ENCODE peak calls at places on chromosome 20, in five cellular contexts. One of them, this sample, is unnamed.

GRCh38 chr20:12660918-12661317 is 347.9 kb upstream of the SPTLC3 start:
- DNase-seq in H1: peak; percentile 33
- DNase-seq in HepG2: peak; percentile 13
- DNase-seq in K562: no peak
- DNase-seq in GM12878: no peak
- DNase-seq in this sample: no peak

GRCh38 chr20:50429412-50429811 is 80.8 kb upstream of the PTPN1 start:
- DNase-seq in H1: no peak
- DNase-seq in HepG2: no peak
- DNase-seq in K562: no peak
- DNase-seq in GM12878: no peak
- DNase-seq in this sample: no peak

GRCh38 chr20:41173791-41174341 is 36.5 kb downstream of the PLCG1 start:
- DNase-seq in H1: no peak
- DNase-seq in HepG2: no peak
- DNase-seq in K562: no peak
- DNase-seq in GM12878: no peak
- DNase-seq in this sample: no peak

GRCh38 chr20:47681977-47682812 is 103.1 kb downstream of the SULF2 start:
- DNase-seq in H1: no peak
- DNase-seq in HepG2: peak; percentile 81
- DNase-seq in K562: no peak
- DNase-seq in GM12878: no peak
- DNase-seq in this sample: no peak

GRCh38 chr20:51802170-51802745 is at the start of gene SALL4:
- DNase-seq in H1: peak; percentile 91
- DNase-seq in HepG2: no peak
- DNase-seq in K562: no peak
- DNase-seq in GM12878: no peak
- DNase-seq in this sample: no peak

GRCh38 chr20:23120936-23121765 is 35.0 kb upstream of the CD93 start:
- DNase-seq in H1: no peak
- DNase-seq in HepG2: no peak
- DNase-seq in K562: peak; percentile 37
- DNase-seq in GM12878: no peak
- DNase-seq in this sample: no peak

GRCh38 chr20:61433816-61434215 is 181.8 kb downstream of the CDH4 start:
- DNase-seq in H1: no peak
- DNase-seq in HepG2: no peak
- DNase-seq in K562: no peak
- DNase-seq in GM12878: no peak
- DNase-seq in this sample: no peak

GRCh38 chr20:59400666-59401065 is 100.3 kb downstream of the EDN3 start:
- DNase-seq in H1: no peak
- DNase-seq in HepG2: no peak
- DNase-seq in K562: no peak
- DNase-seq in GM12878: no peak
- DNase-seq in this sample: no peak

GRCh38 chr20:60055740-60056139 is 97.5 kb downstream of the CDH26 start:
- DNase-seq in H1: no peak
- DNase-seq in HepG2: no peak
- DNase-seq in K562: no peak
- DNase-seq in GM12878: peak; percentile 4
- DNase-seq in this sample: no peak

GRCh38 chr20:46970937-46971630 is 76.4 kb downstream of the EYA2 start:
- DNase-seq in H1: peak; percentile 43
- DNase-seq in HepG2: peak; percentile 21
- DNase-seq in K562: peak; percentile 44
- DNase-seq in GM12878: no peak
- DNase-seq in this sample: peak; percentile 92

GRCh38 chr20:14117768-14118167 is 122.5 kb downstream of the MACROD2 start:
- DNase-seq in H1: no peak
- DNase-seq in HepG2: no peak
- DNase-seq in K562: no peak
- DNase-seq in GM12878: no peak
- DNase-seq in this sample: no peak

GRCh38 chr20:37760322-37760721 is 66.5 kb downstream of the CTNNBL1 start:
- DNase-seq in H1: no peak
- DNase-seq in HepG2: no peak
- DNase-seq in K562: no peak
- DNase-seq in GM12878: no peak
- DNase-seq in this sample: no peak

GRCh38 chr20:48230251-48230650 is 445.0 kb upstream of the SULF2 start:
- DNase-seq in H1: no peak
- DNase-seq in HepG2: no peak
- DNase-seq in K562: no peak
- DNase-seq in GM12878: no peak
- DNase-seq in this sample: no peak

GRCh38 chr20:15236812-15237211 is 899.4 kb upstream of the FLRT3 start:
- DNase-seq in H1: peak; percentile 33
- DNase-seq in HepG2: peak; percentile 58
- DNase-seq in K562: no peak
- DNase-seq in GM12878: peak; percentile 38
- DNase-seq in this sample: peak; percentile 8

GRCh38 chr20:39967806-39968205 is 721.2 kb downstream of the MAFB start:
- DNase-seq in H1: no peak
- DNase-seq in HepG2: no peak
- DNase-seq in K562: no peak
- DNase-seq in GM12878: no peak
- DNase-seq in this sample: no peak

GRCh38 chr20:10524034-10524476 is 89.0 kb downstream of the SLX4IP start:
- DNase-seq in H1: no peak
- DNase-seq in HepG2: no peak
- DNase-seq in K562: no peak
- DNase-seq in GM12878: no peak
- DNase-seq in this sample: no peak

GRCh38 chr20:50412069-50412468 is 98.1 kb upstream of the PTPN1 start:
- DNase-seq in H1: no peak
- DNase-seq in HepG2: no peak
- DNase-seq in K562: no peak
- DNase-seq in GM12878: no peak
- DNase-seq in this sample: no peak

GRCh38 chr20:42483694-42484303 is 705.9 kb downstream of the PTPRT start:
- DNase-seq in H1: peak; percentile 59
- DNase-seq in HepG2: peak; percentile 32
- DNase-seq in K562: peak; percentile 77
- DNase-seq in GM12878: no peak
- DNase-seq in this sample: peak; percentile 30

GRCh38 chr20:20492521-20493334 is 124.8 kb downstream of the INSM1 start:
- DNase-seq in H1: no peak
- DNase-seq in HepG2: no peak
- DNase-seq in K562: no peak
- DNase-seq in GM12878: no peak
- DNase-seq in this sample: no peak

GRCh38 chr20:50111120-50111828 is 1.7 kb downstream of the UBE2V1 start:
- DNase-seq in H1: no peak
- DNase-seq in HepG2: no peak
- DNase-seq in K562: no peak
- DNase-seq in GM12878: no peak
- DNase-seq in this sample: no peak

GRCh38 chr20:23629017-23629541 is 8.7 kb downstream of the CST3 start:
- DNase-seq in H1: no peak
- DNase-seq in HepG2: peak; percentile 98
- DNase-seq in K562: no peak
- DNase-seq in GM12878: no peak
- DNase-seq in this sample: peak; percentile 68

GRCh38 chr20:3669710-3670367 is 6.6 kb upstream of the GFRA4 start:
- DNase-seq in H1: no peak
- DNase-seq in HepG2: no peak
- DNase-seq in K562: no peak
- DNase-seq in GM12878: no peak
- DNase-seq in this sample: no peak

GRCh38 chr20:31607640-31608255 is 2.7 kb downstream of the ID1 start:
- DNase-seq in H1: no peak
- DNase-seq in HepG2: peak; percentile 62
- DNase-seq in K562: no peak
- DNase-seq in GM12878: no peak
- DNase-seq in this sample: peak; percentile 42

GRCh38 chr20:32976746-32977145 is 27.5 kb downstream of the SUN5 start:
- DNase-seq in H1: no peak
- DNase-seq in HepG2: no peak
- DNase-seq in K562: no peak
- DNase-seq in GM12878: no peak
- DNase-seq in this sample: no peak

GRCh38 chr20:2006452-2007381 is 12.9 kb upstream of the PDYN start:
- DNase-seq in H1: no peak
- DNase-seq in HepG2: peak; percentile 46
- DNase-seq in K562: peak; percentile 70
- DNase-seq in GM12878: no peak
- DNase-seq in this sample: peak; percentile 50

GRCh38 chr20:46004187-46004586 is 4.5 kb upstream of the MMP9 start:
- DNase-seq in H1: no peak
- DNase-seq in HepG2: no peak
- DNase-seq in K562: no peak
- DNase-seq in GM12878: no peak
- DNase-seq in this sample: no peak

GRCh38 chr20:2759603-2760360 is 40.6 kb downstream of the CPXM1 start:
- DNase-seq in H1: no peak
- DNase-seq in HepG2: no peak
- DNase-seq in K562: no peak
- DNase-seq in GM12878: no peak
- DNase-seq in this sample: no peak

GRCh38 chr20:10982692-10983091 is 308.9 kb upstream of the JAG1 start:
- DNase-seq in H1: peak; percentile 13
- DNase-seq in HepG2: peak; percentile 10
- DNase-seq in K562: no peak
- DNase-seq in GM12878: no peak
- DNase-seq in this sample: peak; percentile 63

GRCh38 chr20:37763105-37763504 is 69.3 kb downstream of the CTNNBL1 start:
- DNase-seq in H1: no peak
- DNase-seq in HepG2: no peak
- DNase-seq in K562: no peak
- DNase-seq in GM12878: no peak
- DNase-seq in this sample: no peak

GRCh38 chr20:4465855-4466545 is 255.7 kb upstream of the PRND start:
- DNase-seq in H1: no peak
- DNase-seq in HepG2: no peak
- DNase-seq in K562: no peak
- DNase-seq in GM12878: no peak
- DNase-seq in this sample: no peak

GRCh38 chr20:47351643-47352331 is 4.7 kb downstream of the ZMYND8 start:
- DNase-seq in H1: no peak
- DNase-seq in HepG2: no peak
- DNase-seq in K562: no peak
- DNase-seq in GM12878: no peak
- DNase-seq in this sample: no peak

GRCh38 chr20:35792740-35793139 is 20.9 kb downstream of the PHF20 start:
- DNase-seq in H1: no peak
- DNase-seq in HepG2: no peak
- DNase-seq in K562: no peak
- DNase-seq in GM12878: no peak
- DNase-seq in this sample: no peak

GRCh38 chr20:35791097-35791496 is 19.3 kb downstream of the PHF20 start:
- DNase-seq in H1: no peak
- DNase-seq in HepG2: no peak
- DNase-seq in K562: no peak
- DNase-seq in GM12878: no peak
- DNase-seq in this sample: no peak

GRCh38 chr20:35796556-35796955 is 24.7 kb downstream of the PHF20 start:
- DNase-seq in H1: no peak
- DNase-seq in HepG2: no peak
- DNase-seq in K562: no peak
- DNase-seq in GM12878: no peak
- DNase-seq in this sample: no peak

GRCh38 chr20:35788796-35789195 is 17.0 kb downstream of the PHF20 start:
- DNase-seq in H1: no peak
- DNase-seq in HepG2: no peak
- DNase-seq in K562: no peak
- DNase-seq in GM12878: no peak
- DNase-seq in this sample: no peak

GRCh38 chr20:35791823-35792222 is 20.0 kb downstream of the PHF20 start:
- DNase-seq in H1: no peak
- DNase-seq in HepG2: no peak
- DNase-seq in K562: no peak
- DNase-seq in GM12878: no peak
- DNase-seq in this sample: peak; percentile 47
- TF ChIP-seq KDM1A in H1: no peak
- TF ChIP-seq KDM1A in HepG2: no peak
- TF ChIP-seq KDM1A in K562: no peak
- TF ChIP-seq KDM1A in GM12878: no peak
- TF ChIP-seq KDM1A in this sample: no peak

GRCh38 chr20:63028461-63028921 is 21.7 kb upstream of the BHLHE23 start:
- DNase-seq in H1: no peak
- DNase-seq in HepG2: no peak
- DNase-seq in K562: no peak
- DNase-seq in GM12878: no peak
- DNase-seq in this sample: no peak
- TF ChIP-seq RAD21 in H1: no peak
- TF ChIP-seq RAD21 in HepG2: no peak
- TF ChIP-seq RAD21 in K562: no peak
- TF ChIP-seq RAD21 in GM12878: no peak
- TF ChIP-seq RAD21 in this sample: no peak

GRCh38 chr20:54454982-54455381 is 20.4 kb upstream of the DOK5 start:
- DNase-seq in H1: no peak
- DNase-seq in HepG2: no peak
- DNase-seq in K562: no peak
- DNase-seq in GM12878: no peak
- DNase-seq in this sample: no peak
- TF ChIP-seq KDM1A in H1: no peak
- TF ChIP-seq KDM1A in HepG2: no peak
- TF ChIP-seq KDM1A in K562: no peak
- TF ChIP-seq KDM1A in GM12878: no peak
- TF ChIP-seq KDM1A in this sample: no peak

GRCh38 chr20:44154521-44155001 is 32.4 kb downstream of the JPH2 start:
- DNase-seq in H1: no peak
- DNase-seq in HepG2: no peak
- DNase-seq in K562: no peak
- DNase-seq in GM12878: no peak
- DNase-seq in this sample: no peak

GRCh38 chr20:44151621-44152416 is 35.2 kb downstream of the JPH2 start:
- DNase-seq in H1: no peak
- DNase-seq in HepG2: no peak
- DNase-seq in K562: no peak
- DNase-seq in GM12878: no peak
- DNase-seq in this sample: no peak

GRCh38 chr20:44157061-44157460 is 29.9 kb downstream of the JPH2 start:
- DNase-seq in H1: no peak
- DNase-seq in HepG2: no peak
- DNase-seq in K562: no peak
- DNase-seq in GM12878: no peak
- DNase-seq in this sample: no peak

GRCh38 chr20:44159125-44159524 is 27.9 kb downstream of the JPH2 start:
- DNase-seq in H1: no peak
- DNase-seq in HepG2: no peak
- DNase-seq in K562: no peak
- DNase-seq in GM12878: no peak
- DNase-seq in this sample: no peak

DNA sequence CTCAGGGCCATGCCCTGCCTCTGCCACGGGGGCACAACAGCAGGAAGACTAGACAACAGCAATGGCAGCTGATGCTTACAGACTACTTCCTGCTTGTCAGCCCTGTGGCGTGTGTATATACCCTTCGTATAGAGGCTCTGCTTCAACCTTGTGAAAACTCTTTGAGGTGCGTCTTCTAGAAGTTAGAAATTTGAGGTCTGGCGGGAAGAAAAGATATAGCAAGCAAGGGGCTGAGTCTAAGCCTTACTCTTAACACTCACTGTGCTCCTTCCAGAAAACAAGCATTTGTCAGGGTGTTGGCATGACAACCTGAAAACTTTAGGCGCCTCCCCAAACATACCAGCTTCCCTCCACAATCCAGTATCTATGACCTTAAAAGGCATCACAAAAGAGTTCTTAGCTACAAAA is 33.3 kb downstream of the JPH2 start:
- DNase-seq in H1: no peak
- DNase-seq in HepG2: no peak
- DNase-seq in K562: no peak
- DNase-seq in GM12878: no peak
- DNase-seq in this sample: no peak
- TF ChIP-seq RAD21 in H1: no peak
- TF ChIP-seq RAD21 in HepG2: no peak
- TF ChIP-seq RAD21 in K562: no peak
- TF ChIP-seq RAD21 in GM12878: no peak
- TF ChIP-seq RAD21 in this sample: no peak

This sample was measured in A549.